ENCODE peak calls at places on chromosome 18, in eight cellular contexts. U is mammary epithelial cell, N is neural progenitor cell, X is GM12878, R is psoas muscle, Z is B cell, I is Peyer's patch, F is cardiac muscle cell. J is an unnamed sample.

GRCh38 chr18:23847321-23847986 is 158.2 kb downstream of the LAMA3 start:
- DNase-seq in U (no peak), X (no peak), F (no peak), R (no peak), Z (no peak), N (no peak), I (no peak), J (no peak)

GRCh38 chr18:52426462-52426861 is 86.5 kb downstream of the DCC start:
- DNase-seq in X (no peak), Z (no peak), F (no peak), N (no peak), R (no peak), U (no peak), I (no peak), J (no peak)

GRCh38 chr18:31454066-31454708 is 6.6 kb downstream of the DSG3 start:
- DNase-seq in N (no peak), X (no peak), F (no peak), R (no peak), U (peak), I (no peak), Z (no peak), J (no peak)

GRCh38 chr18:39773656-39774055 is 2181.4 kb upstream of the PIK3C3 start:
- DNase-seq in R (no peak), F (no peak), X (no peak), Z (no peak), U (no peak), I (no peak), N (no peak), J (no peak)

GRCh38 chr18:44731866-44732555 is 51.3 kb downstream of the SETBP1 start:
- DNase-seq in X (no peak), U (peak), R (no peak), I (no peak), F (no peak), N (no peak), Z (no peak), J (peak)

GRCh38 chr18:31581498-31582197 is 10.0 kb upstream of the TTR start:
- DNase-seq in X (no peak), I (no peak), F (no peak), R (no peak), N (no peak), U (peak), Z (no peak), J (no peak)

GRCh38 chr18:74249181-74249968 is 42.4 kb downstream of the CYB5A start:
- DNase-seq in N (no peak), R (no peak), F (no peak), X (no peak), I (no peak), U (peak), Z (no peak), J (no peak)

GRCh38 chr18:35502062-35502461 is 4.3 kb upstream of the INO80C start:
- DNase-seq in X (no peak), Z (no peak), U (peak), F (no peak), I (no peak), R (no peak), N (no peak), J (no peak)

GRCh38 chr18:8962192-8962772 is 140.2 kb upstream of the NDUFV2 start:
- DNase-seq in N (no peak), F (peak), R (no peak), U (no peak), Z (no peak), X (no peak), I (no peak), J (no peak)

GRCh38 chr18:26082475-26082874 is 7.9 kb downstream of the SS18 start:
- DNase-seq in N (no peak), U (no peak), R (no peak), Z (no peak), F (no peak), I (no peak), X (no peak), J (no peak)

GRCh38 chr18:38545071-38545470 is 979.5 kb upstream of the CELF4 start:
- DNase-seq in X (no peak), R (no peak), F (peak), N (peak), I (no peak), Z (no peak), U (peak), J (peak)

GRCh38 chr18:42719221-42719620 is 396.3 kb downstream of the RIT2 start:
- DNase-seq in X (no peak), Z (no peak), U (peak), F (no peak), R (no peak), N (no peak), I (no peak), J (no peak)

GRCh38 chr18:63617049-63617995 is 26.7 kb downstream of the SERPINB4 start:
- DNase-seq in U (no peak), X (no peak), Z (no peak), R (no peak), F (no peak), I (no peak), N (no peak), J (no peak)

GRCh38 chr18:27040796-27041195 is 144.3 kb downstream of the CHST9 start:
- DNase-seq in R (no peak), N (no peak), X (no peak), F (no peak), I (no peak), U (no peak), Z (no peak), J (no peak)

GRCh38 chr18:34510926-34511325 is 199.2 kb upstream of the DTNA start:
- DNase-seq in F (no peak), N (no peak), Z (no peak), U (no peak), R (no peak), I (no peak), X (no peak), J (no peak)

GRCh38 chr18:54964741-54965140 is 5.5 kb upstream of the CCDC68 start:
- DNase-seq in F (no peak), Z (no peak), R (no peak), U (no peak), I (no peak), N (no peak), X (no peak), J (no peak)

GRCh38 chr18:51160646-51161045 is 36.8 kb downstream of the MEX3C start:
- DNase-seq in F (no peak), Z (no peak), U (no peak), R (no peak), I (no peak), N (no peak), X (no peak), J (no peak)

GRCh38 chr18:74501386-74501785 is 5.2 kb downstream of the CNDP2 start:
- DNase-seq in I (no peak), N (no peak), U (peak), F (no peak), X (no peak), R (no peak), Z (no peak), J (no peak)

GRCh38 chr18:43486462-43486861 is 209.2 kb upstream of the SYT4 start:
- DNase-seq in R (no peak), N (peak), F (peak), X (no peak), I (no peak), Z (no peak), U (peak), J (no peak)

GRCh38 chr18:42459873-42460272 is 504.8 kb downstream of the PIK3C3 start:
- DNase-seq in U (peak), I (no peak), R (no peak), X (no peak), F (peak), N (no peak), Z (no peak), J (no peak)

GRCh38 chr18:48990497-48991298 is 39.9 kb upstream of the SMAD7 start:
- DNase-seq in Z (no peak), F (no peak), N (no peak), I (no peak), R (no peak), X (no peak), U (peak), J (no peak)

GRCh38 chr18:57959278-57959677 is 84.7 kb upstream of the NEDD4L start:
- DNase-seq in R (no peak), X (no peak), U (peak), I (peak), N (peak), F (peak), Z (peak), J (peak)

GRCh38 chr18:5419601-5420000 is 124.1 kb upstream of the ZBTB14 start:
- DNase-seq in Z (no peak), X (no peak), R (no peak), F (no peak), I (no peak), N (no peak), U (no peak), J (no peak)

GRCh38 chr18:24840640-24841039 is 380.2 kb downstream of the HRH4 start:
- DNase-seq in N (no peak), R (no peak), F (no peak), U (no peak), I (no peak), X (no peak), Z (no peak), J (no peak)

GRCh38 chr18:48676756-48677368 is 138.0 kb downstream of the CTIF start:
- DNase-seq in I (peak), U (peak), N (peak), Z (no peak), R (peak), X (no peak), F (peak), J (peak)

GRCh38 chr18:74996055-74996454 is 212.9 kb downstream of the PTGR3 start:
- DNase-seq in I (no peak), X (no peak), Z (no peak), F (no peak), U (no peak), N (no peak), R (no peak), J (no peak)

GRCh38 chr18:7784171-7784570 is 217.1 kb downstream of the PTPRM start:
- DNase-seq in I (no peak), X (no peak), Z (no peak), R (no peak), F (no peak), U (no peak), N (peak), J (no peak)

GRCh38 chr18:38698108-38698507 is 1132.5 kb upstream of the CELF4 start:
- DNase-seq in N (peak), X (no peak), F (no peak), I (no peak), Z (no peak), R (no peak), U (no peak), J (no peak)

GRCh38 chr18:35389095-35389618 is 12.0 kb upstream of the ZNF396 start:
- DNase-seq in I (no peak), F (no peak), Z (no peak), R (no peak), X (no peak), U (no peak), N (no peak), J (no peak)

GRCh38 chr18:22084547-22084946 is 84.8 kb upstream of the GATA6 start:
- DNase-seq in Z (no peak), F (peak), I (no peak), R (no peak), U (no peak), X (no peak), N (no peak), J (no peak)
- TF ChIP-seq CTCF in Z (no peak), F (no peak), I (no peak), R (no peak), U (no peak), X (no peak), N (no peak), J (no peak)

GRCh38 chr18:56632070-56633022 is 6.0 kb downstream of the TXNL1 start:
- DNase-seq in Z (no peak), X (no peak), F (no peak), U (no peak), I (no peak), R (no peak), N (no peak), J (no peak)
- TF ChIP-seq CTCF in Z (no peak), X (no peak), F (no peak), U (no peak), I (no peak), R (no peak), N (no peak), J (no peak)

GRCh38 chr18:11761553-11761952 is 72.5 kb downstream of the GNAL start:
- DNase-seq in Z (no peak), I (no peak), X (no peak), F (no peak), R (no peak), U (no peak), N (peak), J (peak)
- TF ChIP-seq CTCF in Z (no peak), I (no peak), X (peak), F (no peak), R (no peak), U (peak), N (peak), J (no peak)

GRCh38 chr18:12478269-12479057 is 70.7 kb downstream of the PRELID3A start:
- DNase-seq in R (no peak), I (no peak), Z (no peak), N (no peak), F (no peak), X (no peak), U (no peak), J (no peak)
- TF ChIP-seq CTCF in R (no peak), I (no peak), Z (no peak), N (no peak), F (no peak), X (no peak), U (peak), J (no peak)

GRCh38 chr18:53567935-53568574 is 656.4 kb downstream of the MBD2 start:
- DNase-seq in R (no peak), F (peak), N (peak), U (no peak), Z (peak), X (no peak), I (no peak), J (peak)
- TF ChIP-seq CTCF in R (peak), F (peak), N (peak), U (peak), Z (peak), X (peak), I (peak), J (peak)

GRCh38 chr18:77765468-77765867 is 515.8 kb downstream of the GALR1 start:
- DNase-seq in R (no peak), X (no peak), Z (no peak), I (no peak), N (peak), U (no peak), F (peak), J (no peak)
- TF ChIP-seq CTCF in R (peak), X (peak), Z (no peak), I (no peak), N (peak), U (peak), F (no peak), J (peak)

GRCh38 chr18:62566818-62567217 is 44.0 kb downstream of the ZCCHC2 start:
- DNase-seq in I (no peak), R (no peak), F (no peak), U (no peak), N (no peak), X (no peak), Z (no peak), J (no peak)

GRCh38 chr18:62564044-62564443 is 41.2 kb downstream of the ZCCHC2 start:
- DNase-seq in F (peak), R (no peak), Z (no peak), X (no peak), U (no peak), N (no peak), I (no peak), J (no peak)

GRCh38 chr18:62571037-62571436 is 48.2 kb downstream of the ZCCHC2 start:
- DNase-seq in Z (no peak), I (no peak), N (no peak), X (no peak), F (no peak), U (no peak), R (no peak), J (no peak)

GRCh38 chr18:62569081-62569480 is 46.3 kb downstream of the ZCCHC2 start:
- DNase-seq in I (no peak), X (no peak), N (no peak), Z (no peak), R (no peak), U (no peak), F (no peak), J (no peak)

DNA sequence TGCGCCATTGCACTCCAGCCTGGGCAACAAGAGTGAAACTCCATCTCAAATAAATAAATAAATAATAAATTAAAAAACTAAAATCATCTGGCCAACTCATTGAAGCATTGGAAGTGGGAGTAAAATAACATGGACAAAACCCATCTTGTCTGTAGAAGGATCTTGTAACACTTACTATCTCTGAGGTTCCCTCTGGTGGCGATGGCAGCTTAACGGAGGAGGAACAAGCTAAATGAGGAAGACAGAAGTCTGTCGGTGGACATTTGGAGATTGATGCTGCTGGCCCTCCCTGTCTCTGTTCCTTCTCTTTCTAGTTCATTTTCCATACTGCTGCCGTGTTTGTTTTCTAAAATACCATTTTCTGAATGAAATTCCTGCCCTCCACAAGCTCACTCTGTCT is 43.4 kb downstream of the ZCCHC2 start:
- DNase-seq in U (no peak), F (peak), R (peak), I (no peak), Z (no peak), X (no peak), N (peak), J (no peak)
- TF ChIP-seq CTCF in U (peak), F (no peak), R (peak), I (no peak), Z (peak), X (peak), N (peak), J (peak)

GRCh38 chr18:45782662-45783061 is 42.8 kb upstream of the SIGLEC15 start:
- DNase-seq in R (no peak), Z (no peak), I (no peak), U (no peak), F (no peak), X (no peak), N (no peak), J (no peak)
- TF ChIP-seq CTCF in R (no peak), Z (no peak), I (no peak), U (no peak), F (no peak), X (no peak), N (no peak), J (no peak)